ENCODE peak calls at places on chromosomes 16 and 17, in seven cellular contexts. V is AG04450, W is ELR, E is fibroblast of pulmonary artery, I is ACHN, Y is retina, U is H9. A is an unnamed sample.

GRCh38 chr17:1847191-1847590 is 17.4 kb downstream of the RPA1 start:
- DNase-seq in I (no peak), U (no peak), Y (peak), W (no peak), E (no peak), V (no peak), A (peak)

GRCh38 chr17:4766199-4766598 is 5.5 kb upstream of the TM4SF5 start:
- DNase-seq in I (no peak), U (no peak), Y (no peak), W (no peak), V (no peak), E (no peak), A (no peak)

GRCh38 chr16:3953728-3954410 is 73.4 kb upstream of the CREBBP start:
- DNase-seq in V (no peak), Y (peak), W (no peak), U (no peak), E (no peak), I (peak), A (no peak)

GRCh38 chr17:8359769-8360168 is 16.7 kb downstream of the KRABD2 start:
- DNase-seq in U (no peak), W (peak), V (peak), I (no peak), E (peak), Y (no peak), A (no peak)

GRCh38 chr16:76913046-76913445 is 277.9 kb upstream of the MON1B start:
- DNase-seq in I (no peak), E (peak), V (no peak), W (no peak), U (no peak), Y (no peak), A (no peak)

GRCh38 chr17:12104831-12105230 is 84.2 kb downstream of the MAP2K4 start:
- DNase-seq in E (peak), Y (no peak), W (no peak), V (no peak), I (no peak), U (no peak), A (no peak)

GRCh38 chr16:86304868-86305267 is 205.5 kb upstream of the FOXF1 start:
- DNase-seq in U (no peak), V (no peak), Y (no peak), I (no peak), W (no peak), E (no peak), A (no peak)

GRCh38 chr17:57898487-57899311 is 48.9 kb upstream of the MRPS23 start:
- DNase-seq in E (peak), W (no peak), V (no peak), I (peak), Y (peak), U (peak), A (peak)

GRCh38 chr16:2035431-2036199 is 8.9 kb downstream of the NHERF2 start:
- DNase-seq in I (no peak), Y (no peak), W (peak), U (no peak), V (peak), E (peak), A (no peak)

GRCh38 chr17:55005520-55005919 is 37.0 kb downstream of the STXBP4 start:
- DNase-seq in U (peak), W (peak), I (peak), E (peak), V (no peak), Y (no peak), A (no peak)

GRCh38 chr17:71585540-71585939 is 535.3 kb upstream of the SOX9 start:
- DNase-seq in E (no peak), I (no peak), V (no peak), U (no peak), Y (no peak), W (no peak), A (no peak)

GRCh38 chr16:69131167-69131748 is 1.1 kb downstream of the CHTF8 start:
- DNase-seq in W (peak), U (peak), E (no peak), V (no peak), Y (no peak), I (peak), A (no peak)

GRCh38 chr17:3762922-3763776 is 37.8 kb downstream of the ITGAE start:
- DNase-seq in U (no peak), W (no peak), E (no peak), I (no peak), V (no peak), Y (no peak), A (no peak)

GRCh38 chr17:55587608-55588139 is 76.4 kb upstream of the SMIM36 start:
- DNase-seq in I (no peak), U (no peak), E (peak), Y (no peak), W (no peak), V (no peak), A (no peak)

GRCh38 chr16:12788758-12789157 is 14.9 kb downstream of the CPPED1 start:
- DNase-seq in I (no peak), W (no peak), E (no peak), Y (no peak), V (no peak), U (no peak), A (no peak)

GRCh38 chr17:62950067-62950466 is 16.0 kb upstream of the TANC2 start:
- DNase-seq in I (no peak), U (no peak), W (no peak), E (peak), V (no peak), Y (no peak), A (no peak)

GRCh38 chr17:16085066-16085699 is 85.6 kb downstream of the TTC19 start:
- DNase-seq in I (no peak), Y (no peak), U (no peak), E (peak), W (peak), V (peak), A (no peak)